ENCODE peak calls at places on chromosomes 1 and 21, in ten cellular contexts. R, T, W, G, A, I, U, B, X and Z are unnamed samples.
A peak's percentile ranks its signal among the peaks of the same experiment; 100 is the strongest.

GRCh38 chr1:239976130-239976968 is 115.3 kb upstream of the FMN2 start:
- DNase-seq in R (peak; percentile 22), T (peak; percentile 59), W (peak; percentile 44), G (peak; percentile 85), A (peak; percentile 47), I (peak; percentile 13), U (peak; percentile 23), B (no peak), X (peak; percentile 43), Z (no peak)

GRCh38 chr1:8317647-8318360 is at the start of gene SLC45A1:
- DNase-seq in R (peak; percentile 69), T (peak; percentile 57), W (peak; percentile 80), G (peak; percentile 40), A (peak; percentile 88), I (no peak), U (no peak), B (peak; percentile 85), X (peak; percentile 69), Z (peak; percentile 62)

GRCh38 chr1:19034721-19035120 is 78.2 kb upstream of the IFFO2 start:
- DNase-seq in R (no peak), T (no peak), W (peak; percentile 5), G (no peak), A (no peak), I (no peak), U (no peak), B (no peak), X (no peak), Z (no peak)

GRCh38 chr1:92476071-92476607 is 10.6 kb downstream of the GFI1 start:
- DNase-seq in R (no peak), T (no peak), W (peak; percentile 41), G (no peak), A (peak; percentile 45), I (no peak), U (no peak), B (no peak), X (no peak), Z (no peak)

GRCh38 chr1:25661043-25661807 is 44.6 kb downstream of the MAN1C1 start:
- DNase-seq in R (no peak), T (peak; percentile 57), W (no peak), G (peak; percentile 38), A (no peak), I (no peak), U (no peak), B (no peak), X (no peak), Z (no peak)

GRCh38 chr1:2539312-2539907 is 9.3 kb upstream of the HES5 start:
- DNase-seq in R (no peak), T (no peak), W (no peak), G (no peak), A (no peak), I (no peak), U (no peak), B (no peak), X (no peak), Z (no peak)

GRCh38 chr1:63004868-63005267 is 220.9 kb downstream of the ATG4C start:
- DNase-seq in R (no peak), T (no peak), W (no peak), G (peak; percentile 43), A (peak; percentile 22), I (no peak), U (no peak), B (no peak), X (no peak), Z (no peak)

GRCh38 chr1:43565600-43566360 is 35.1 kb downstream of the PTPRF start:
- DNase-seq in R (no peak), T (peak; percentile 39), W (peak; percentile 41), G (no peak), A (peak; percentile 79), I (no peak), U (no peak), B (peak; percentile 61), X (no peak), Z (no peak)

GRCh38 chr21:37712204-37712934 is 203.9 kb downstream of the KCNJ6 start:
- DNase-seq in R (peak; percentile 47), T (peak; percentile 73), W (peak; percentile 49), G (peak; percentile 74), A (peak; percentile 65), I (peak; percentile 30), U (peak; percentile 19), B (peak; percentile 65), X (peak; percentile 59), Z (no peak)

GRCh38 chr1:218674280-218674773 is 329.2 kb downstream of the TGFB2 start:
- DNase-seq in R (no peak), T (peak; percentile 83), W (no peak), G (no peak), A (no peak), I (peak; percentile 45), U (no peak), B (no peak), X (no peak), Z (no peak)

GRCh38 chr1:72202761-72203160 is 79.6 kb downstream of the NEGR1 start:
- DNase-seq in R (no peak), T (peak; percentile 45), W (no peak), G (no peak), A (no peak), I (no peak), U (no peak), B (no peak), X (no peak), Z (no peak)

GRCh38 chr1:226943156-226943555 is 3.1 kb downstream of the COQ8A start:
- DNase-seq in R (no peak), T (peak; percentile 12), W (no peak), G (peak; percentile 16), A (no peak), I (no peak), U (no peak), B (no peak), X (no peak), Z (no peak)

GRCh38 chr1:172779501-172779900 is 120.6 kb downstream of the FASLG start:
- DNase-seq in R (no peak), T (peak; percentile 42), W (no peak), G (no peak), A (no peak), I (no peak), U (no peak), B (no peak), X (no peak), Z (no peak)

GRCh38 chr1:244273262-244273844 is 178.4 kb downstream of the ADSS2 start:
- DNase-seq in R (no peak), T (no peak), W (no peak), G (no peak), A (no peak), I (no peak), U (no peak), B (no peak), X (no peak), Z (no peak)

GRCh38 chr1:104172243-104172681 is 422.6 kb downstream of the AMY1C start:
- DNase-seq in R (no peak), T (no peak), W (no peak), G (no peak), A (no peak), I (no peak), U (no peak), B (peak; percentile 33), X (no peak), Z (no peak)

GRCh38 chr1:245283001-245283400 is 128.2 kb downstream of the KIF26B start:
- DNase-seq in R (no peak), T (no peak), W (no peak), G (no peak), A (no peak), I (no peak), U (no peak), B (no peak), X (no peak), Z (no peak)

GRCh38 chr1:84849312-84849711 is 43.7 kb downstream of the LPAR3 start:
- DNase-seq in R (no peak), T (no peak), W (no peak), G (no peak), A (no peak), I (no peak), U (no peak), B (no peak), X (no peak), Z (no peak)

GRCh38 chr1:8297245-8297644 is 20.7 kb upstream of the SLC45A1 start:
- DNase-seq in R (no peak), T (no peak), W (no peak), G (no peak), A (no peak), I (no peak), U (no peak), B (no peak), X (no peak), Z (no peak)

DNA sequence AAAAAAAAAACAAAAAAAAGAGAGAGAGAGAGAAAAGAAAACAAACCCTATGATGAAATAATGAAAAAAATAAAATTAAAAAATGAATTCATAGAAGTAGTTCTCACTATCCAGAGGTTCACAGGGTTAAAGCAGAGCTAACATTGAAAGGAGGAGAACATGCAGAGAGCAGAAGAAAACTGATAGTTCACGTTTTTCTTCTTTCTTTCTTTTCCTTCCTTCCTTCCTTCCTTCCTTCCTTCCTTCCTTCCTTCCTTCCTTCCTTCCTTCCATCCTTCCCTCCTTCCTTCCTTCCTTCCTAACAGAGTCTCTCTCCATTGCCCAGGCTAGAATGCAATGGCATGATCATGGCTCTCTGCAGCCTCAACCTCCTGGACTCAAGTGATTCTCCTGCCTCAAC is 30.4 kb upstream of the SARS1 start:
- DNase-seq in R (no peak), T (no peak), W (no peak), G (no peak), A (no peak), I (no peak), U (no peak), B (no peak), X (no peak), Z (no peak)
- TF ChIP-seq CTCF in R (no peak), T (no peak), W (no peak), G (no peak), A (no peak), I (no peak), U (no peak), B (no peak), X (no peak), Z (no peak)

DNA sequence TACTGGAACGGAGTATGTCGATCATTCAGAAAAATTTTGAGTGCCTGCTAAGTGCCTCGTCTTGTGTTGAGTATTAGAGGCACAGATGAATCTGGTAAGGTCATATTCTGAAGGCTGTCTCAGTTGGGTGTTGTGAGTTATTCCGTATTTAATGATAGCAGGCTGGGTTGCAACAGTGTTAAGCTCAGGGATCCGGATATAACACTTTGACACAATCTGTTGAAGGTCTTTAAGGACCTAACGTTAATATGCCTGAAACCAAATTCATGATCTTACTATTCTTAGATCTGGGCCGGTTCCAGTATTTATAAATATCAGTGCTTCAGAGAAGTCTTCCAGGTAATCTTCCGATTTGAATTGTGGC is 555 bp downstream of the PRPF38A start:
- DNase-seq in R (no peak), T (no peak), W (no peak), G (no peak), A (no peak), I (no peak), U (no peak), B (no peak), X (no peak), Z (no peak)
- TF ChIP-seq CTCF in R (no peak), T (no peak), W (no peak), G (no peak), A (no peak), I (no peak), U (no peak), B (no peak), X (no peak), Z (no peak)

GRCh38 chr1:203166192-203166940 is 9.3 kb downstream of the MYBPH start:
- DNase-seq in R (peak; percentile 12), T (no peak), W (peak; percentile 53), G (peak; percentile 72), A (peak; percentile 51), I (no peak), U (no peak), B (no peak), X (no peak), Z (no peak)
- TF ChIP-seq CTCF in R (peak; percentile 48), T (no peak), W (peak; percentile 12), G (no peak), A (peak; percentile 39), I (peak; percentile 35), U (peak; percentile 7), B (peak; percentile 12), X (no peak), Z (no peak)

GRCh38 chr1:166981589-166981988 is 6.2 kb upstream of the ILDR2 start:
- DNase-seq in R (no peak), T (no peak), W (no peak), G (no peak), A (no peak), I (no peak), U (no peak), B (no peak), X (no peak), Z (no peak)
- TF ChIP-seq CTCF in R (no peak), T (no peak), W (no peak), G (no peak), A (no peak), I (no peak), U (no peak), B (no peak), X (no peak), Z (no peak)